ENCODE peak calls at places on chromosomes 3 and 15, in nine cellular contexts. One of them, this sample, is unnamed. For H3K9me3, the result is how much of the 10 kb centered on the place peaks cover.

GRCh38 chr15:35427091-35427490 is 118.9 kb downstream of the DPH6 start:
- DNase-seq in OCI-LY7: no peak
- DNase-seq in small intestine: no peak
- DNase-seq in heart left ventricle: no peak
- DNase-seq in mucosa of descending colon: no peak
- DNase-seq in Peyer's patch: no peak
- DNase-seq in left ventricle myocardium inferior: no peak
- DNase-seq in mammary epithelial cell: peak
- DNase-seq in pancreas: no peak
- DNase-seq in this sample: no peak

GRCh38 chr15:60682615-60683014 is 203.7 kb upstream of the ICE2 start:
- DNase-seq in OCI-LY7: no peak
- DNase-seq in mucosa of descending colon: no peak
- DNase-seq in small intestine: no peak
- DNase-seq in pancreas: no peak
- DNase-seq in mammary epithelial cell: no peak
- DNase-seq in left ventricle myocardium inferior: no peak
- DNase-seq in heart left ventricle: no peak
- DNase-seq in Peyer's patch: no peak
- DNase-seq in this sample: no peak

GRCh38 chr15:85604194-85604593 is 190.5 kb downstream of the KLHL25 start:
- DNase-seq in Peyer's patch: no peak
- DNase-seq in pancreas: no peak
- DNase-seq in small intestine: no peak
- DNase-seq in left ventricle myocardium inferior: no peak
- DNase-seq in mucosa of descending colon: no peak
- DNase-seq in heart left ventricle: no peak
- DNase-seq in mammary epithelial cell: no peak
- DNase-seq in OCI-LY7: no peak
- DNase-seq in this sample: no peak

GRCh38 chr3:57451150-57451846 is 92.8 kb downstream of the DNAH12 start:
- DNase-seq in pancreas: no peak
- DNase-seq in left ventricle myocardium inferior: no peak
- DNase-seq in mucosa of descending colon: no peak
- DNase-seq in mammary epithelial cell: no peak
- DNase-seq in Peyer's patch: no peak
- DNase-seq in OCI-LY7: no peak
- DNase-seq in small intestine: no peak
- DNase-seq in heart left ventricle: no peak
- DNase-seq in this sample: no peak

GRCh38 chr15:65873271-65873670 is 4.0 kb downstream of the RAB11A start:
- DNase-seq in heart left ventricle: no peak
- DNase-seq in Peyer's patch: no peak
- DNase-seq in mucosa of descending colon: no peak
- DNase-seq in mammary epithelial cell: peak
- DNase-seq in pancreas: no peak
- DNase-seq in left ventricle myocardium inferior: no peak
- DNase-seq in OCI-LY7: no peak
- DNase-seq in small intestine: no peak
- DNase-seq in this sample: no peak

GRCh38 chr3:119891944-119892721 is 110.2 kb downstream of the NR1I2 start:
- DNase-seq in heart left ventricle: peak
- DNase-seq in mammary epithelial cell: peak
- DNase-seq in Peyer's patch: no peak
- DNase-seq in pancreas: no peak
- DNase-seq in left ventricle myocardium inferior: no peak
- DNase-seq in mucosa of descending colon: peak
- DNase-seq in OCI-LY7: peak
- DNase-seq in small intestine: peak
- DNase-seq in this sample: peak

GRCh38 chr3:75687323-75687722 is 23.2 kb downstream of the FRG2C start:
- DNase-seq in Peyer's patch: no peak
- DNase-seq in small intestine: no peak
- DNase-seq in mucosa of descending colon: no peak
- DNase-seq in pancreas: no peak
- DNase-seq in heart left ventricle: no peak
- DNase-seq in OCI-LY7: no peak
- DNase-seq in mammary epithelial cell: no peak
- DNase-seq in left ventricle myocardium inferior: no peak
- DNase-seq in this sample: no peak

GRCh38 chr15:88586401-88587162 is 34.6 kb upstream of the AEN start:
- DNase-seq in mucosa of descending colon: no peak
- DNase-seq in left ventricle myocardium inferior: no peak
- DNase-seq in OCI-LY7: no peak
- DNase-seq in mammary epithelial cell: peak
- DNase-seq in small intestine: no peak
- DNase-seq in Peyer's patch: no peak
- DNase-seq in heart left ventricle: no peak
- DNase-seq in pancreas: no peak
- DNase-seq in this sample: no peak

GRCh38 chr3:122469659-122470058 is 45.1 kb downstream of the KPNA1 start:
- DNase-seq in mammary epithelial cell: no peak
- DNase-seq in Peyer's patch: no peak
- DNase-seq in pancreas: no peak
- DNase-seq in heart left ventricle: no peak
- DNase-seq in small intestine: no peak
- DNase-seq in left ventricle myocardium inferior: no peak
- DNase-seq in mucosa of descending colon: no peak
- DNase-seq in OCI-LY7: no peak
- DNase-seq in this sample: peak

GRCh38 chr15:23648920-23649515 is 1.4 kb upstream of the MAGEL2 start:
- DNase-seq in pancreas: no peak
- DNase-seq in Peyer's patch: no peak
- DNase-seq in mammary epithelial cell: no peak
- DNase-seq in small intestine: peak
- DNase-seq in heart left ventricle: no peak
- DNase-seq in OCI-LY7: peak
- DNase-seq in left ventricle myocardium inferior: no peak
- DNase-seq in mucosa of descending colon: peak
- DNase-seq in this sample: peak

GRCh38 chr3:45412731-45413130 is 24.4 kb downstream of the LARS2 start:
- DNase-seq in OCI-LY7: no peak
- DNase-seq in mucosa of descending colon: no peak
- DNase-seq in Peyer's patch: no peak
- DNase-seq in heart left ventricle: no peak
- DNase-seq in small intestine: peak
- DNase-seq in left ventricle myocardium inferior: no peak
- DNase-seq in mammary epithelial cell: no peak
- DNase-seq in pancreas: no peak
- DNase-seq in this sample: no peak

GRCh38 chr3:48588230-48588629 is 6.9 kb downstream of the COL7A1 start:
- DNase-seq in mucosa of descending colon: no peak
- DNase-seq in left ventricle myocardium inferior: no peak
- DNase-seq in small intestine: no peak
- DNase-seq in heart left ventricle: no peak
- DNase-seq in Peyer's patch: no peak
- DNase-seq in OCI-LY7: no peak
- DNase-seq in pancreas: no peak
- DNase-seq in mammary epithelial cell: no peak
- DNase-seq in this sample: no peak

GRCh38 chr3:141266797-141267555 is 35.4 kb downstream of the PXYLP1 start:
- DNase-seq in heart left ventricle: no peak
- DNase-seq in mucosa of descending colon: no peak
- DNase-seq in small intestine: peak
- DNase-seq in OCI-LY7: peak
- DNase-seq in pancreas: no peak
- DNase-seq in mammary epithelial cell: no peak
- DNase-seq in left ventricle myocardium inferior: no peak
- DNase-seq in Peyer's patch: peak
- DNase-seq in this sample: peak

GRCh38 chr3:11452988-11453847 is 181.0 kb downstream of the ATG7 start:
- DNase-seq in mucosa of descending colon: peak
- DNase-seq in pancreas: no peak
- DNase-seq in small intestine: no peak
- DNase-seq in Peyer's patch: no peak
- DNase-seq in heart left ventricle: no peak
- DNase-seq in OCI-LY7: no peak
- DNase-seq in mammary epithelial cell: peak
- DNase-seq in left ventricle myocardium inferior: no peak
- DNase-seq in this sample: no peak

GRCh38 chr3:48693826-48694225 is 8.1 kb upstream of the NCKIPSD start:
- DNase-seq in heart left ventricle: no peak
- DNase-seq in OCI-LY7: no peak
- DNase-seq in Peyer's patch: no peak
- DNase-seq in small intestine: no peak
- DNase-seq in mucosa of descending colon: no peak
- DNase-seq in mammary epithelial cell: no peak
- DNase-seq in left ventricle myocardium inferior: no peak
- DNase-seq in pancreas: no peak
- DNase-seq in this sample: no peak

GRCh38 chr3:110667216-110667615 is 404.4 kb upstream of the NECTIN3 start:
- DNase-seq in heart left ventricle: no peak
- DNase-seq in mucosa of descending colon: no peak
- DNase-seq in small intestine: no peak
- DNase-seq in left ventricle myocardium inferior: no peak
- DNase-seq in pancreas: no peak
- DNase-seq in OCI-LY7: no peak
- DNase-seq in Peyer's patch: no peak
- DNase-seq in mammary epithelial cell: no peak
- DNase-seq in this sample: no peak

DNA sequence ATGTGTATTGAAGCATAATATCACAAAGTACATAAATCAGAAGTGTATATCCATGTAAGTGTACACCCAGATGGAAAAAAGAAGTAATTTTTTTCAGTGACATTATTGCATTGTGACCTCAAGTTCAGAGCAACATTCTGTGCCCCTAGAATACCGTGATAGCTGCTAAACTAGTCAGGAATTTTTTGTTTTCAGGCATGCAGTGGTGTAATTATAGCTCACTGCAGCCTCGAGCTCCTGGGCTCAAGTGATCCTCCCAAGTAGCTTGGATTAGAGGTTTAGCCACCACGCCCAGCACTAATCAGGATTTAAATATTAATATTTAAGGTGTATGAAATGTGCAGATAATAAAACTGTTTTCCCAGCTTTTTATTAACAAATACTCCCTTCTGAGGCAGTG is 25.5 kb downstream of the SEC62 start:
- DNase-seq in Peyer's patch: no peak
- DNase-seq in mammary epithelial cell: no peak
- DNase-seq in left ventricle myocardium inferior: no peak
- DNase-seq in OCI-LY7: no peak
- DNase-seq in pancreas: no peak
- DNase-seq in heart left ventricle: no peak
- DNase-seq in small intestine: no peak
- DNase-seq in mucosa of descending colon: no peak
- DNase-seq in this sample: no peak
- H3K9me3 ChIP-seq in Peyer's patch: under half
- H3K9me3 ChIP-seq in mammary epithelial cell: under half
- H3K9me3 ChIP-seq in left ventricle myocardium inferior: under half
- H3K9me3 ChIP-seq in OCI-LY7: under half
- H3K9me3 ChIP-seq in pancreas: under half
- H3K9me3 ChIP-seq in heart left ventricle: under half
- H3K9me3 ChIP-seq in small intestine: under half
- H3K9me3 ChIP-seq in mucosa of descending colon: under half
- H3K9me3 ChIP-seq in this sample: under half

GRCh38 chr3:156609115-156609514 is 54.2 kb upstream of the SSR3 start:
- DNase-seq in OCI-LY7: no peak
- DNase-seq in small intestine: peak
- DNase-seq in pancreas: no peak
- DNase-seq in mammary epithelial cell: no peak
- DNase-seq in mucosa of descending colon: no peak
- DNase-seq in Peyer's patch: no peak
- DNase-seq in left ventricle myocardium inferior: no peak
- DNase-seq in heart left ventricle: no peak
- DNase-seq in this sample: no peak

GRCh38 chr3:156604642-156605144 is 49.8 kb upstream of the SSR3 start:
- DNase-seq in pancreas: no peak
- DNase-seq in Peyer's patch: no peak
- DNase-seq in OCI-LY7: no peak
- DNase-seq in mammary epithelial cell: no peak
- DNase-seq in small intestine: no peak
- DNase-seq in left ventricle myocardium inferior: no peak
- DNase-seq in mucosa of descending colon: no peak
- DNase-seq in heart left ventricle: no peak
- DNase-seq in this sample: no peak

GRCh38 chr3:156608601-156609000 is 53.7 kb upstream of the SSR3 start:
- DNase-seq in Peyer's patch: no peak
- DNase-seq in mucosa of descending colon: no peak
- DNase-seq in pancreas: no peak
- DNase-seq in left ventricle myocardium inferior: no peak
- DNase-seq in OCI-LY7: no peak
- DNase-seq in mammary epithelial cell: no peak
- DNase-seq in small intestine: peak
- DNase-seq in heart left ventricle: no peak
- DNase-seq in this sample: no peak

GRCh38 chr3:156605686-156606605 is 51.0 kb upstream of the SSR3 start:
- DNase-seq in Peyer's patch: no peak
- DNase-seq in OCI-LY7: no peak
- DNase-seq in mucosa of descending colon: peak
- DNase-seq in left ventricle myocardium inferior: peak
- DNase-seq in small intestine: peak
- DNase-seq in heart left ventricle: peak
- DNase-seq in mammary epithelial cell: peak
- DNase-seq in pancreas: peak
- DNase-seq in this sample: no peak

DNA sequence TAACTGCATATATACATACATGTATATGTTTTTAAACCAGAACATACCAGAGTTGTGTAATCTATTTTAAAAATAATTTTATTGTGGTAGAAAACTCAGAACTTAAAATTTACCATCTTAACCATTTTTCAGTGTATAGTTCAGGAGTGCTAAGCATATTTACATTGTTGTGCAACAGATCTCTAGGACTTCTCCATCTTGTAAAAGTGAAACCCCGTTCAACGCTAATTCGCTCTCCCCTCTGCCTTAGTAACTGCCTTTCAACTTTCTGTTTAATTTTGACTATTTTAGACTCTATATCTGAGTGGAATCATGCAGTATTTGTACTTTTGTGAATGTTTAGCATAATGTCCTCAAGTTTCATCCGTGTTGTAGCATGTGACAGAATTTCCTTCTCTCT is 51.8 kb upstream of the SSR3 start:
- DNase-seq in Peyer's patch: no peak
- DNase-seq in mucosa of descending colon: no peak
- DNase-seq in pancreas: no peak
- DNase-seq in left ventricle myocardium inferior: no peak
- DNase-seq in mammary epithelial cell: no peak
- DNase-seq in small intestine: peak
- DNase-seq in OCI-LY7: no peak
- DNase-seq in heart left ventricle: no peak
- DNase-seq in this sample: no peak
- H3K4me3 ChIP-seq in Peyer's patch: peak
- H3K4me3 ChIP-seq in mucosa of descending colon: no peak
- H3K4me3 ChIP-seq in pancreas: peak
- H3K4me3 ChIP-seq in left ventricle myocardium inferior: peak
- H3K4me3 ChIP-seq in mammary epithelial cell: no peak
- H3K4me3 ChIP-seq in small intestine: no peak
- H3K4me3 ChIP-seq in OCI-LY7: no peak
- H3K4me3 ChIP-seq in heart left ventricle: peak
- H3K4me3 ChIP-seq in this sample: no peak

GRCh38 chr3:128919988-128920387 is 40.6 kb downstream of the ACAD9 start:
- DNase-seq in OCI-LY7: no peak
- DNase-seq in left ventricle myocardium inferior: no peak
- DNase-seq in mucosa of descending colon: no peak
- DNase-seq in heart left ventricle: no peak
- DNase-seq in small intestine: no peak
- DNase-seq in Peyer's patch: no peak
- DNase-seq in mammary epithelial cell: no peak
- DNase-seq in pancreas: no peak
- DNase-seq in this sample: no peak
- H3K9me3 ChIP-seq in OCI-LY7: under half
- H3K9me3 ChIP-seq in left ventricle myocardium inferior: under half
- H3K9me3 ChIP-seq in mucosa of descending colon: under half
- H3K9me3 ChIP-seq in heart left ventricle: under half
- H3K9me3 ChIP-seq in small intestine: under half
- H3K9me3 ChIP-seq in Peyer's patch: under half
- H3K9me3 ChIP-seq in mammary epithelial cell: under half
- H3K9me3 ChIP-seq in pancreas: under half
- H3K9me3 ChIP-seq in this sample: under half

GRCh38 chr3:49719214-49719884 is at the start of gene AMIGO3:
- DNase-seq in mammary epithelial cell: peak
- DNase-seq in Peyer's patch: peak
- DNase-seq in mucosa of descending colon: peak
- DNase-seq in left ventricle myocardium inferior: peak
- DNase-seq in OCI-LY7: peak
- DNase-seq in heart left ventricle: peak
- DNase-seq in small intestine: peak
- DNase-seq in pancreas: peak
- DNase-seq in this sample: peak
- H3K4me3 ChIP-seq in mammary epithelial cell: no peak
- H3K4me3 ChIP-seq in Peyer's patch: peak
- H3K4me3 ChIP-seq in mucosa of descending colon: peak
- H3K4me3 ChIP-seq in left ventricle myocardium inferior: peak
- H3K4me3 ChIP-seq in OCI-LY7: peak
- H3K4me3 ChIP-seq in heart left ventricle: peak
- H3K4me3 ChIP-seq in small intestine: no peak
- H3K4me3 ChIP-seq in pancreas: no peak
- H3K4me3 ChIP-seq in this sample: peak